ENCODE peak calls at places on chromosome 1, in five cellular contexts. S is breast epithelium, V is K562, D is GM23338, L is stomach. O is an unnamed sample.

GRCh38 chr1:243253927-243254232 is 1.2 kb downstream of the CEP170 start:
- DNase-seq in L (no peak), S (no peak), V (no peak), D (no peak), O (no peak)

GRCh38 chr1:54774820-54775498 is 10.6 kb upstream of the PARS2 start:
- DNase-seq in L (no peak), S (no peak), D (peak; percentile 95), V (peak; percentile 94), O (no peak)

GRCh38 chr1:15876357-15876756 is 28.9 kb downstream of the SPEN start:
- DNase-seq in D (peak; percentile 91), S (no peak), V (peak; percentile 39), L (no peak), O (no peak)

GRCh38 chr1:53685272-53686051 is 53.5 kb downstream of the GLIS1 start:
- DNase-seq in L (no peak), V (no peak), D (no peak), S (no peak), O (no peak)

GRCh38 chr1:227545361-227545760 is 18.0 kb upstream of the ZNF678 start:
- DNase-seq in V (no peak), S (peak; percentile 39), L (no peak), D (no peak), O (peak; percentile 47)

GRCh38 chr1:112982853-112983539 is 27.0 kb upstream of the SLC16A1 start:
- DNase-seq in D (no peak), S (no peak), V (no peak), L (no peak), O (no peak)

GRCh38 chr1:91795601-91796389 is 90.2 kb downstream of the TGFBR3 start:
- DNase-seq in D (no peak), S (no peak), L (no peak), V (no peak), O (no peak)

GRCh38 chr1:23793018-23793781 is 2.3 kb downstream of the LYPLA2 start:
- DNase-seq in L (peak; percentile 89), S (peak; percentile 70), V (peak; percentile 78), D (no peak), O (peak; percentile 79)

GRCh38 chr1:200435200-200435780 is 25.5 kb upstream of the ZNF281 start:
- DNase-seq in D (no peak), V (no peak), L (no peak), S (no peak), O (no peak)

GRCh38 chr1:45952072-45952471 is 148.7 kb downstream of the MAST2 start:
- DNase-seq in L (no peak), V (no peak), S (no peak), D (no peak), O (no peak)

GRCh38 chr1:109197163-109198042 is 16.3 kb upstream of the SARS1 start:
- DNase-seq in L (no peak), D (no peak), S (no peak), V (peak; percentile 78), O (no peak)

GRCh38 chr1:167512262-167512661 is 6.1 kb downstream of the CD247 start:
- DNase-seq in S (no peak), V (no peak), L (no peak), D (no peak), O (no peak)

GRCh38 chr1:113363935-113364334 is 26.4 kb upstream of the MAGI3 start:
- DNase-seq in D (no peak), S (no peak), L (no peak), V (no peak), O (no peak)

GRCh38 chr1:36322786-36323635 is 434 bp downstream of the EVA1B start:
- DNase-seq in S (no peak), L (peak; percentile 34), V (peak; percentile 51), D (peak; percentile 71), O (peak; percentile 88)

GRCh38 chr1:167762061-167762746 is 40.4 kb downstream of the MPZL1 start:
- DNase-seq in S (no peak), D (no peak), V (no peak), L (no peak), O (no peak)

GRCh38 chr1:162470216-162470615 is 27.4 kb upstream of the UHMK1 start:
- DNase-seq in V (no peak), L (no peak), S (no peak), D (no peak), O (no peak)

GRCh38 chr1:109821831-109822745 is 58.4 kb upstream of the EPS8L3 start:
- DNase-seq in D (no peak), S (no peak), L (no peak), V (peak; percentile 91), O (peak; percentile 79)

GRCh38 chr1:207026177-207026576 is 6.4 kb downstream of the C1orf116 start:
- DNase-seq in V (no peak), L (no peak), S (no peak), D (no peak), O (no peak)

GRCh38 chr1:25864434-25864833 is 5.2 kb upstream of the AUNIP start:
- DNase-seq in V (no peak), L (no peak), S (no peak), D (no peak), O (no peak)

GRCh38 chr1:193846881-193847280 is 660.5 kb upstream of the B3GALT2 start:
- DNase-seq in L (no peak), D (no peak), V (no peak), S (no peak), O (no peak)

GRCh38 chr1:64983110-64983509 is 16.8 kb upstream of the JAK1 start:
- DNase-seq in L (no peak), V (peak; percentile 33), S (peak; percentile 89), D (no peak), O (no peak)

GRCh38 chr1:217048104-217048707 is 325.0 kb upstream of the ESRRG start:
- DNase-seq in V (no peak), S (no peak), D (peak; percentile 77), L (no peak), O (no peak)

GRCh38 chr1:228013322-228014234 is 6.8 kb downstream of the WNT3A start:
- DNase-seq in D (no peak), S (peak; percentile 76), V (peak; percentile 8), L (peak; percentile 22), O (peak; percentile 73)

GRCh38 chr1:247548092-247548491 is 842 bp upstream of the GCSAML start:
- DNase-seq in D (peak; percentile 41), L (no peak), V (peak; percentile 44), S (no peak), O (no peak)

GRCh38 chr1:5847013-5847654 is 145.1 kb downstream of the NPHP4 start:
- DNase-seq in S (no peak), V (peak; percentile 78), D (peak; percentile 79), L (no peak), O (no peak)

GRCh38 chr1:202131956-202132821 is 9.5 kb downstream of the GPR37L1 start:
- DNase-seq in V (no peak), S (peak; percentile 74), D (peak; percentile 44), L (peak; percentile 46), O (no peak)

GRCh38 chr1:213385806-213386324 is 334.8 kb downstream of the RPS6KC1 start:
- DNase-seq in V (no peak), D (no peak), L (no peak), S (no peak), O (no peak)

GRCh38 chr1:38131024-38131585 is 84.5 kb upstream of the POU3F1 start:
- DNase-seq in D (no peak), V (no peak), S (no peak), L (no peak), O (no peak)

GRCh38 chr1:172219966-172220365 is 200.5 kb upstream of the C1orf105 start:
- DNase-seq in V (no peak), L (no peak), D (no peak), S (no peak), O (no peak)

GRCh38 chr1:56301791-56302190 is 277.6 kb downstream of the PLPP3 start:
- DNase-seq in L (no peak), D (no peak), V (no peak), S (no peak), O (no peak)
- TF ChIP-seq POLR2AphosphoS5 in L (no peak), D (no peak), V (no peak), S (no peak), O (no peak)

GRCh38 chr1:31055501-31055900 is 10.0 kb downstream of the PUM1 start:
- DNase-seq in L (no peak), S (no peak), V (no peak), D (no peak), O (no peak)

GRCh38 chr1:31058012-31058411 is 7.5 kb downstream of the PUM1 start:
- DNase-seq in S (no peak), D (no peak), V (no peak), L (no peak), O (no peak)

GRCh38 chr1:31054958-31055481 is 10.5 kb downstream of the PUM1 start:
- DNase-seq in D (no peak), V (no peak), L (no peak), S (no peak), O (no peak)

GRCh38 chr1:31054349-31054748 is 11.2 kb downstream of the PUM1 start:
- DNase-seq in S (no peak), L (no peak), V (no peak), D (no peak), O (no peak)

GRCh38 chr1:31055953-31056352 is 9.6 kb downstream of the PUM1 start:
- DNase-seq in L (no peak), S (no peak), D (no peak), V (no peak), O (no peak)
- H3K4me1 ChIP-seq in L (peaks cover 49% of the 10 kb centered on the region), S (no peaks in the 10 kb centered on the region), D (peaks cover 13% of the 10 kb centered on the region), V (no peaks in the 10 kb centered on the region), O (peaks cover 82% of the 10 kb centered on the region)

GRCh38 chr1:159171254-159171687 is at the start of gene CADM3:
- DNase-seq in S (no peak), D (peak; percentile 84), V (no peak), L (no peak), O (peak; percentile 54)

GRCh38 chr1:159171688-159172501 is 480 bp downstream of the CADM3 start:
- DNase-seq in V (no peak), S (no peak), D (peak; percentile 73), L (no peak), O (peak; percentile 73)

GRCh38 chr1:159175571-159175970 is 4.2 kb downstream of the CADM3 start:
- DNase-seq in S (no peak), D (no peak), L (no peak), V (no peak), O (no peak)

GRCh38 chr1:159172599-159173291 is 1.3 kb downstream of the CADM3 start:
- DNase-seq in L (no peak), V (no peak), D (peak; percentile 86), S (no peak), O (no peak)

DNA sequence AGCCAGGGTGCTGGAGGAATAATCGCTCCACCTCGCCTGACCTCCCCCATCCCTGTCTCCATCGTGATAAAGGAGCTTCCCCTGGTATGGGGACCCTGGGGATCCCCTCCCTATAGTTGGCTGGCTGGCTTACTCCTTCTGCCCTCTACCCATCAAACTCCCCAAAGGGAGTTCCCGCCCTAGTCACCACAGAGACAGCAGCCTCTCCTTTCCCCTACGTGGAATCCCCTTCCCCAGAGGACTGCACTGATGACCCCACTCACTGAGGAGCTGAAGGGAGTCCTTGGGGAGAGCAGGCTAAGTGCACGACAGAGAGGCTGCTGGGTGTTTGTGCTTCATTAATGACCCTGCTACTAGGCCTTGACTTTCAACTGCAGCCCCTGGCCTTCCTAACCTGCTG is 1.9 kb downstream of the CADM3 start:
- DNase-seq in D (no peak), L (no peak), V (no peak), S (no peak), O (no peak)
- H3K36me3 ChIP-seq in D (no peaks in the 10 kb centered on the region), L (no peaks in the 10 kb centered on the region), V (no peaks in the 10 kb centered on the region), S (no peaks in the 10 kb centered on the region), O (no peaks in the 10 kb centered on the region)

GRCh38 chr1:44631647-44632510 is 42.4 kb downstream of the TMEM53 start:
- DNase-seq in S (peak; percentile 93), D (peak; percentile 93), V (peak; percentile 96), L (peak; percentile 91), O (peak; percentile 98)
- TF ChIP-seq POLR2AphosphoS5 in S (peak; percentile 83), D (peak; percentile 64), V (peak; percentile 64), L (peak; percentile 92), O (peak; percentile 94)

O was measured in spleen.